ENCODE peak calls at places on chromosomes 7 and 10, in six cellular contexts. O is NCI-H345; T is AG09309; P is amygdala; N is stimulated activated naive CD8-positive, alpha-beta T cell treated with anti-CD3 and anti-CD28 coated beads, Interleukin-15, Interleukin-2, amounts not matched to agents 100 U/mL and 50 U/mL, for 24 hours; I is GM13976. J is an unnamed sample.
A peak's percentile ranks its signal among the peaks of the same experiment; 100 is the strongest.

GRCh38 chr7:132140341-132140740 is 435.9 kb downstream of the PLXNA4 start:
- DNase-seq in O (no peak), T (no peak), P (no peak), N (no peak), I (no peak), J (no peak)

GRCh38 chr10:57657164-57657765 is 610.4 kb downstream of the IPMK start:
- DNase-seq in O (peak; percentile 53), T (peak; percentile 8), P (no peak), N (peak; percentile 24), I (peak; percentile 32), J (no peak)

GRCh38 chr10:2899246-2899645 is 168.1 kb upstream of the PFKP start:
- DNase-seq in O (no peak), T (no peak), P (no peak), N (no peak), I (no peak), J (no peak)

GRCh38 chr10:88804083-88804812 is 1.7 kb downstream of the LIPM start:
- DNase-seq in O (no peak), T (no peak), P (no peak), N (no peak), I (no peak), J (no peak)

GRCh38 chr10:89294840-89295239 is 7.0 kb upstream of the IFIT2 start:
- DNase-seq in O (no peak), T (no peak), P (no peak), N (no peak), I (no peak), J (no peak)

GRCh38 chr10:49362596-49363260 is 33.2 kb downstream of the DRGX start:
- DNase-seq in O (no peak), T (no peak), P (no peak), N (no peak), I (peak; percentile 71), J (peak; percentile 41)

GRCh38 chr10:86899670-86900276 is 57.6 kb downstream of the MMRN2 start:
- DNase-seq in O (peak; percentile 1), T (no peak), P (no peak), N (peak; percentile 51), I (peak; percentile 59), J (no peak)

GRCh38 chr10:104322416-104322782 is 15.9 kb downstream of the ITPRIP start:
- DNase-seq in O (peak; percentile 12), T (no peak), P (no peak), N (no peak), I (no peak), J (no peak)

GRCh38 chr7:87797798-87798403 is 78.3 kb downstream of the SLC25A40 start:
- DNase-seq in O (peak; percentile 45), T (peak; percentile 13), P (no peak), N (no peak), I (peak; percentile 50), J (no peak)

GRCh38 chr10:116403740-116404250 is 23.9 kb upstream of the PNLIPRP3 start:
- DNase-seq in O (no peak), T (no peak), P (no peak), N (no peak), I (no peak), J (no peak)

GRCh38 chr10:43200538-43201390 is 62.5 kb downstream of the CSGALNACT2 start:
- DNase-seq in O (no peak), T (no peak), P (no peak), N (no peak), I (peak; percentile 24), J (peak; percentile 54)

GRCh38 chr7:36456135-36456534 is 66.5 kb downstream of the ANLN start:
- DNase-seq in O (no peak), T (no peak), P (no peak), N (no peak), I (no peak), J (no peak)

GRCh38 chr10:29634764-29635625 is at the start of gene SVIL:
- DNase-seq in O (no peak), T (no peak), P (no peak), N (no peak), I (no peak), J (no peak)

GRCh38 chr10:71621783-71622526 is 97.6 kb downstream of the C10orf105 start:
- DNase-seq in O (no peak), T (no peak), P (peak; percentile 13), N (no peak), I (no peak), J (no peak)

GRCh38 chr7:87347682-87348081 is 2.2 kb downstream of the CROT start:
- DNase-seq in O (no peak), T (no peak), P (no peak), N (no peak), I (no peak), J (no peak)

GRCh38 chr7:17206354-17206905 is 92.0 kb upstream of the AHR start:
- DNase-seq in O (peak; percentile 40), T (no peak), P (no peak), N (no peak), I (no peak), J (no peak)

GRCh38 chr10:124992462-124993344 is 50.8 kb downstream of the ZRANB1 start:
- DNase-seq in O (peak; percentile 24), T (peak; percentile 3), P (peak; percentile 46), N (peak; percentile 27), I (peak; percentile 42), J (peak; percentile 58)

GRCh38 chr10:338176-339037 is 203.2 kb downstream of the ZMYND11 start:
- DNase-seq in O (peak; percentile 42), T (no peak), P (no peak), N (no peak), I (no peak), J (peak; percentile 49)